ENCODE peak calls at places on chromosomes 1 and 21, in six cellular contexts. E is germinal center, G is fibroblast of lung, V is body of pancreas, I is AG08395, Q is GM23338. C is an unnamed sample.

GRCh38 chr1:22841754-22842370 is 130.8 kb downstream of the LACTBL1 start:
- DNase-seq in G (no peak), V (no peak), I (peak), E (no peak), Q (no peak), C (peak)

GRCh38 chr1:29388884-29389283 is 152.6 kb downstream of the PTPRU start:
- DNase-seq in Q (no peak), E (no peak), I (no peak), V (no peak), G (no peak), C (no peak)

GRCh38 chr1:178536844-178537371 is 24.0 kb downstream of the TEX35 start:
- DNase-seq in G (peak), E (no peak), Q (no peak), I (peak), V (peak), C (no peak)

GRCh38 chr21:41519806-41520559 is 12.0 kb upstream of the TMPRSS2 start:
- DNase-seq in V (no peak), I (no peak), Q (no peak), G (no peak), E (no peak), C (no peak)

GRCh38 chr21:45294509-45295291 is 7.0 kb upstream of the POFUT2 start:
- DNase-seq in Q (peak), I (peak), E (no peak), V (peak), G (peak), C (no peak)

GRCh38 chr1:38611661-38612211 is 247.8 kb downstream of the RRAGC start:
- DNase-seq in E (no peak), I (no peak), V (no peak), G (no peak), Q (no peak), C (no peak)

GRCh38 chr1:230519246-230519645 is 93.1 kb upstream of the PGBD5 start:
- DNase-seq in I (no peak), Q (peak), V (no peak), G (no peak), E (no peak), C (no peak)

GRCh38 chr1:9718006-9718680 is 66.6 kb downstream of the PIK3CD start:
- DNase-seq in Q (no peak), G (no peak), E (no peak), I (no peak), V (no peak), C (no peak)

GRCh38 chr21:35593000-35593502 is 467.3 kb downstream of the SETD4 start:
- DNase-seq in G (peak), I (no peak), E (no peak), Q (peak), V (no peak), C (no peak)

GRCh38 chr1:151145158-151146071 is 1.0 kb downstream of the SEMA6C start:
- DNase-seq in I (no peak), Q (peak), V (no peak), E (peak), G (peak), C (peak)

GRCh38 chr1:212607206-212607923 is 1.2 kb upstream of the ATF3 start:
- DNase-seq in E (peak), G (no peak), Q (peak), I (no peak), V (peak), C (peak)

GRCh38 chr1:93324486-93325464 is 20.9 kb upstream of the DR1 start:
- DNase-seq in I (peak), E (no peak), G (peak), Q (no peak), V (no peak), C (no peak)

GRCh38 chr1:4963251-4963650 is 308.8 kb downstream of the AJAP1 start:
- DNase-seq in G (no peak), I (peak), Q (no peak), E (no peak), V (no peak), C (no peak)

GRCh38 chr1:229664133-229664689 is 38.2 kb downstream of the URB2 start:
- DNase-seq in Q (no peak), G (peak), V (no peak), E (peak), I (no peak), C (peak)

GRCh38 chr1:41245659-41246058 is 3.6 kb upstream of the SCMH1 start:
- DNase-seq in Q (no peak), I (no peak), V (no peak), G (no peak), E (no peak), C (no peak)

GRCh38 chr1:192489748-192490147 is 85.8 kb upstream of the RGS1 start:
- DNase-seq in V (peak), I (peak), E (no peak), Q (peak), G (peak), C (no peak)

GRCh38 chr1:89850844-89851410 is 30.1 kb downstream of the LRRC8D start:
- DNase-seq in V (no peak), I (no peak), E (no peak), Q (no peak), G (no peak), C (no peak)

GRCh38 chr1:38026592-38027200 is 14.2 kb downstream of the UTP11 start:
- DNase-seq in G (peak), Q (peak), E (no peak), I (peak), V (peak), C (no peak)

GRCh38 chr21:32819702-32820101 is 48.1 kb upstream of the PAXBP1 start:
- DNase-seq in I (peak), Q (no peak), V (no peak), E (no peak), G (peak), C (no peak)

GRCh38 chr1:44417351-44418021 is 12.4 kb downstream of the RNF220 start:
- DNase-seq in I (peak), V (peak), Q (peak), G (no peak), E (no peak), C (peak)

GRCh38 chr1:219132939-219133338 is 40.7 kb upstream of the LYPLAL1 start:
- DNase-seq in G (no peak), I (no peak), Q (no peak), E (no peak), V (no peak), C (no peak)

GRCh38 chr1:92365378-92366044 is 66.7 kb downstream of the RPAP2 start:
- DNase-seq in V (no peak), I (no peak), E (no peak), Q (no peak), G (no peak), C (no peak)

GRCh38 chr1:203276916-203277535 is 28.3 kb upstream of the BTG2 start:
- DNase-seq in G (no peak), V (no peak), I (no peak), E (no peak), Q (no peak), C (no peak)

GRCh38 chr1:232114985-232115384 is 488.4 kb downstream of the DISC1 start:
- DNase-seq in V (no peak), I (no peak), E (no peak), G (no peak), Q (no peak), C (no peak)

GRCh38 chr1:63305043-63305442 is 17.3 kb upstream of the FOXD3 start:
- DNase-seq in V (no peak), I (no peak), G (no peak), E (no peak), Q (peak), C (no peak)

GRCh38 chr1:154442006-154442740 is 37.0 kb downstream of the IL6R start:
- DNase-seq in I (peak), E (peak), G (no peak), V (no peak), Q (peak), C (no peak)

GRCh38 chr1:79848316-79848715 is 841.8 kb upstream of the ADGRL4 start:
- DNase-seq in I (no peak), V (no peak), E (no peak), Q (no peak), G (no peak), C (no peak)

GRCh38 chr1:102851616-102852015 is 256.7 kb downstream of the COL11A1 start:
- DNase-seq in V (no peak), Q (no peak), I (no peak), G (no peak), E (no peak), C (no peak)

GRCh38 chr1:28161770-28162550 is 14.5 kb downstream of the PTAFR start:
- DNase-seq in V (no peak), Q (no peak), I (no peak), E (no peak), G (no peak), C (no peak)

GRCh38 chr1:205677152-205677551 is 3.2 kb downstream of the SLC45A3 start:
- DNase-seq in I (no peak), Q (no peak), E (no peak), G (no peak), V (no peak), C (no peak)

C was measured in substantia nigra.